ENCODE peak calls at places on chromosomes 5 and 9, in seven cellular contexts. One of them, this sample, is unnamed.

GRCh38 chr5:98064118-98064517 is 709.3 kb upstream of the RGMB start:
- DNase-seq in activated CD8-positive, alpha-beta memory T cell treated with anti-CD3 and anti-CD28 coated beads for 48 hours: no peak
- DNase-seq in activated CD4-positive, alpha-beta T cell treated with anti-CD3 and anti-CD28 coated beads, Interleukin-2, amount 10 ng/mL, durations not matched to agents 7 days and 5 days: no peak
- DNase-seq in foreskin melanocyte: no peak
- DNase-seq in naive thymus-derived CD4-positive, alpha-beta T cell: no peak
- DNase-seq in mesenteric fat pad: no peak
- DNase-seq in Daoy: no peak
- DNase-seq in this sample: no peak

GRCh38 chr9:133334161-133334560 is 1.8 kb downstream of the SURF6 start:
- DNase-seq in activated CD8-positive, alpha-beta memory T cell treated with anti-CD3 and anti-CD28 coated beads for 48 hours: no peak
- DNase-seq in activated CD4-positive, alpha-beta T cell treated with anti-CD3 and anti-CD28 coated beads, Interleukin-2, amount 10 ng/mL, durations not matched to agents 7 days and 5 days: peak; percentile 5
- DNase-seq in foreskin melanocyte: no peak
- DNase-seq in naive thymus-derived CD4-positive, alpha-beta T cell: no peak
- DNase-seq in mesenteric fat pad: no peak
- DNase-seq in Daoy: no peak
- DNase-seq in this sample: no peak

GRCh38 chr5:126808619-126809018 is 31.7 kb downstream of the LMNB1 start:
- DNase-seq in activated CD8-positive, alpha-beta memory T cell treated with anti-CD3 and anti-CD28 coated beads for 48 hours: no peak
- DNase-seq in activated CD4-positive, alpha-beta T cell treated with anti-CD3 and anti-CD28 coated beads, Interleukin-2, amount 10 ng/mL, durations not matched to agents 7 days and 5 days: no peak
- DNase-seq in foreskin melanocyte: peak; percentile 17
- DNase-seq in naive thymus-derived CD4-positive, alpha-beta T cell: no peak
- DNase-seq in mesenteric fat pad: no peak
- DNase-seq in Daoy: no peak
- DNase-seq in this sample: no peak

GRCh38 chr5:103502651-103503050 is 59.9 kb downstream of the NUDT12 start:
- DNase-seq in activated CD8-positive, alpha-beta memory T cell treated with anti-CD3 and anti-CD28 coated beads for 48 hours: no peak
- DNase-seq in activated CD4-positive, alpha-beta T cell treated with anti-CD3 and anti-CD28 coated beads, Interleukin-2, amount 10 ng/mL, durations not matched to agents 7 days and 5 days: no peak
- DNase-seq in foreskin melanocyte: no peak
- DNase-seq in naive thymus-derived CD4-positive, alpha-beta T cell: no peak
- DNase-seq in mesenteric fat pad: no peak
- DNase-seq in Daoy: no peak
- DNase-seq in this sample: no peak

GRCh38 chr9:29208670-29209069 is 1635.4 kb upstream of the C9orf72 start:
- DNase-seq in activated CD8-positive, alpha-beta memory T cell treated with anti-CD3 and anti-CD28 coated beads for 48 hours: no peak
- DNase-seq in activated CD4-positive, alpha-beta T cell treated with anti-CD3 and anti-CD28 coated beads, Interleukin-2, amount 10 ng/mL, durations not matched to agents 7 days and 5 days: no peak
- DNase-seq in foreskin melanocyte: peak; percentile 34
- DNase-seq in naive thymus-derived CD4-positive, alpha-beta T cell: no peak
- DNase-seq in mesenteric fat pad: no peak
- DNase-seq in Daoy: no peak
- DNase-seq in this sample: no peak

GRCh38 chr5:136364307-136364706 is 1.0 kb downstream of the TRPC7 start:
- DNase-seq in activated CD8-positive, alpha-beta memory T cell treated with anti-CD3 and anti-CD28 coated beads for 48 hours: no peak
- DNase-seq in activated CD4-positive, alpha-beta T cell treated with anti-CD3 and anti-CD28 coated beads, Interleukin-2, amount 10 ng/mL, durations not matched to agents 7 days and 5 days: no peak
- DNase-seq in foreskin melanocyte: no peak
- DNase-seq in naive thymus-derived CD4-positive, alpha-beta T cell: no peak
- DNase-seq in mesenteric fat pad: no peak
- DNase-seq in Daoy: peak; percentile 13
- DNase-seq in this sample: no peak

GRCh38 chr5:163460562-163461176 is at the start of gene HMMR:
- DNase-seq in activated CD8-positive, alpha-beta memory T cell treated with anti-CD3 and anti-CD28 coated beads for 48 hours: no peak
- DNase-seq in activated CD4-positive, alpha-beta T cell treated with anti-CD3 and anti-CD28 coated beads, Interleukin-2, amount 10 ng/mL, durations not matched to agents 7 days and 5 days: no peak
- DNase-seq in foreskin melanocyte: no peak
- DNase-seq in naive thymus-derived CD4-positive, alpha-beta T cell: no peak
- DNase-seq in mesenteric fat pad: no peak
- DNase-seq in Daoy: no peak
- DNase-seq in this sample: no peak

GRCh38 chr5:134569758-134570364 is 44.4 kb downstream of the JADE2 start:
- DNase-seq in activated CD8-positive, alpha-beta memory T cell treated with anti-CD3 and anti-CD28 coated beads for 48 hours: no peak
- DNase-seq in activated CD4-positive, alpha-beta T cell treated with anti-CD3 and anti-CD28 coated beads, Interleukin-2, amount 10 ng/mL, durations not matched to agents 7 days and 5 days: no peak
- DNase-seq in foreskin melanocyte: no peak
- DNase-seq in naive thymus-derived CD4-positive, alpha-beta T cell: no peak
- DNase-seq in mesenteric fat pad: no peak
- DNase-seq in Daoy: no peak
- DNase-seq in this sample: no peak

GRCh38 chr5:177539411-177539810 is 15.0 kb downstream of the FAM193B start:
- DNase-seq in activated CD8-positive, alpha-beta memory T cell treated with anti-CD3 and anti-CD28 coated beads for 48 hours: no peak
- DNase-seq in activated CD4-positive, alpha-beta T cell treated with anti-CD3 and anti-CD28 coated beads, Interleukin-2, amount 10 ng/mL, durations not matched to agents 7 days and 5 days: no peak
- DNase-seq in foreskin melanocyte: no peak
- DNase-seq in naive thymus-derived CD4-positive, alpha-beta T cell: no peak
- DNase-seq in mesenteric fat pad: no peak
- DNase-seq in Daoy: no peak
- DNase-seq in this sample: no peak

GRCh38 chr5:180787025-180787424 is 15.6 kb downstream of the MGAT1 start:
- DNase-seq in activated CD8-positive, alpha-beta memory T cell treated with anti-CD3 and anti-CD28 coated beads for 48 hours: no peak
- DNase-seq in activated CD4-positive, alpha-beta T cell treated with anti-CD3 and anti-CD28 coated beads, Interleukin-2, amount 10 ng/mL, durations not matched to agents 7 days and 5 days: no peak
- DNase-seq in foreskin melanocyte: no peak
- DNase-seq in naive thymus-derived CD4-positive, alpha-beta T cell: no peak
- DNase-seq in mesenteric fat pad: no peak
- DNase-seq in Daoy: no peak
- DNase-seq in this sample: no peak

GRCh38 chr5:60010328-60010727 is 116.8 kb upstream of the PDE4D start:
- DNase-seq in activated CD8-positive, alpha-beta memory T cell treated with anti-CD3 and anti-CD28 coated beads for 48 hours: no peak
- DNase-seq in activated CD4-positive, alpha-beta T cell treated with anti-CD3 and anti-CD28 coated beads, Interleukin-2, amount 10 ng/mL, durations not matched to agents 7 days and 5 days: no peak
- DNase-seq in foreskin melanocyte: peak; percentile 57
- DNase-seq in naive thymus-derived CD4-positive, alpha-beta T cell: no peak
- DNase-seq in mesenteric fat pad: no peak
- DNase-seq in Daoy: no peak
- DNase-seq in this sample: no peak

GRCh38 chr9:12497790-12498189 is 195.4 kb upstream of the TYRP1 start:
- DNase-seq in activated CD8-positive, alpha-beta memory T cell treated with anti-CD3 and anti-CD28 coated beads for 48 hours: no peak
- DNase-seq in activated CD4-positive, alpha-beta T cell treated with anti-CD3 and anti-CD28 coated beads, Interleukin-2, amount 10 ng/mL, durations not matched to agents 7 days and 5 days: no peak
- DNase-seq in foreskin melanocyte: peak; percentile 47
- DNase-seq in naive thymus-derived CD4-positive, alpha-beta T cell: no peak
- DNase-seq in mesenteric fat pad: no peak
- DNase-seq in Daoy: no peak
- DNase-seq in this sample: no peak

GRCh38 chr5:120614512-120614911 is 150.4 kb downstream of the PRR16 start:
- DNase-seq in activated CD8-positive, alpha-beta memory T cell treated with anti-CD3 and anti-CD28 coated beads for 48 hours: no peak
- DNase-seq in activated CD4-positive, alpha-beta T cell treated with anti-CD3 and anti-CD28 coated beads, Interleukin-2, amount 10 ng/mL, durations not matched to agents 7 days and 5 days: no peak
- DNase-seq in foreskin melanocyte: peak; percentile 72
- DNase-seq in naive thymus-derived CD4-positive, alpha-beta T cell: no peak
- DNase-seq in mesenteric fat pad: no peak
- DNase-seq in Daoy: no peak
- DNase-seq in this sample: no peak

GRCh38 chr9:91056917-91057316 is 255.3 kb downstream of the SYK start:
- DNase-seq in activated CD8-positive, alpha-beta memory T cell treated with anti-CD3 and anti-CD28 coated beads for 48 hours: no peak
- DNase-seq in activated CD4-positive, alpha-beta T cell treated with anti-CD3 and anti-CD28 coated beads, Interleukin-2, amount 10 ng/mL, durations not matched to agents 7 days and 5 days: no peak
- DNase-seq in foreskin melanocyte: no peak
- DNase-seq in naive thymus-derived CD4-positive, alpha-beta T cell: no peak
- DNase-seq in mesenteric fat pad: no peak
- DNase-seq in Daoy: no peak
- DNase-seq in this sample: no peak

GRCh38 chr9:75455444-75455921 is 367.2 kb downstream of the OSTF1 start:
- DNase-seq in activated CD8-positive, alpha-beta memory T cell treated with anti-CD3 and anti-CD28 coated beads for 48 hours: no peak
- DNase-seq in activated CD4-positive, alpha-beta T cell treated with anti-CD3 and anti-CD28 coated beads, Interleukin-2, amount 10 ng/mL, durations not matched to agents 7 days and 5 days: no peak
- DNase-seq in foreskin melanocyte: no peak
- DNase-seq in naive thymus-derived CD4-positive, alpha-beta T cell: no peak
- DNase-seq in mesenteric fat pad: no peak
- DNase-seq in Daoy: no peak
- DNase-seq in this sample: no peak

GRCh38 chr5:3155029-3155428 is 403.6 kb upstream of the IRX2 start:
- DNase-seq in activated CD8-positive, alpha-beta memory T cell treated with anti-CD3 and anti-CD28 coated beads for 48 hours: no peak
- DNase-seq in activated CD4-positive, alpha-beta T cell treated with anti-CD3 and anti-CD28 coated beads, Interleukin-2, amount 10 ng/mL, durations not matched to agents 7 days and 5 days: no peak
- DNase-seq in foreskin melanocyte: no peak
- DNase-seq in naive thymus-derived CD4-positive, alpha-beta T cell: no peak
- DNase-seq in mesenteric fat pad: no peak
- DNase-seq in Daoy: peak; percentile 39
- DNase-seq in this sample: no peak

GRCh38 chr5:73705364-73705763 is 79.4 kb downstream of the ARHGEF28 start:
- DNase-seq in activated CD8-positive, alpha-beta memory T cell treated with anti-CD3 and anti-CD28 coated beads for 48 hours: no peak
- DNase-seq in activated CD4-positive, alpha-beta T cell treated with anti-CD3 and anti-CD28 coated beads, Interleukin-2, amount 10 ng/mL, durations not matched to agents 7 days and 5 days: no peak
- DNase-seq in foreskin melanocyte: no peak
- DNase-seq in naive thymus-derived CD4-positive, alpha-beta T cell: no peak
- DNase-seq in mesenteric fat pad: no peak
- DNase-seq in Daoy: no peak
- DNase-seq in this sample: no peak

GRCh38 chr5:86143837-86144236 is 473.9 kb upstream of the COX7C start:
- DNase-seq in activated CD8-positive, alpha-beta memory T cell treated with anti-CD3 and anti-CD28 coated beads for 48 hours: no peak
- DNase-seq in activated CD4-positive, alpha-beta T cell treated with anti-CD3 and anti-CD28 coated beads, Interleukin-2, amount 10 ng/mL, durations not matched to agents 7 days and 5 days: no peak
- DNase-seq in foreskin melanocyte: no peak
- DNase-seq in naive thymus-derived CD4-positive, alpha-beta T cell: no peak
- DNase-seq in mesenteric fat pad: no peak
- DNase-seq in Daoy: peak; percentile 22
- DNase-seq in this sample: no peak

GRCh38 chr9:133973791-133974630 is 18.1 kb downstream of the VAV2 start:
- DNase-seq in activated CD8-positive, alpha-beta memory T cell treated with anti-CD3 and anti-CD28 coated beads for 48 hours: no peak
- DNase-seq in activated CD4-positive, alpha-beta T cell treated with anti-CD3 and anti-CD28 coated beads, Interleukin-2, amount 10 ng/mL, durations not matched to agents 7 days and 5 days: no peak
- DNase-seq in foreskin melanocyte: no peak
- DNase-seq in naive thymus-derived CD4-positive, alpha-beta T cell: no peak
- DNase-seq in mesenteric fat pad: no peak
- DNase-seq in Daoy: no peak
- DNase-seq in this sample: no peak

GRCh38 chr9:114185570-114185969 is 30.2 kb downstream of the COL27A1 start:
- DNase-seq in activated CD8-positive, alpha-beta memory T cell treated with anti-CD3 and anti-CD28 coated beads for 48 hours: no peak
- DNase-seq in activated CD4-positive, alpha-beta T cell treated with anti-CD3 and anti-CD28 coated beads, Interleukin-2, amount 10 ng/mL, durations not matched to agents 7 days and 5 days: no peak
- DNase-seq in foreskin melanocyte: no peak
- DNase-seq in naive thymus-derived CD4-positive, alpha-beta T cell: no peak
- DNase-seq in mesenteric fat pad: no peak
- DNase-seq in Daoy: no peak
- DNase-seq in this sample: no peak

GRCh38 chr9:37700131-37700530 is 49.4 kb downstream of the FRMPD1 start:
- DNase-seq in activated CD8-positive, alpha-beta memory T cell treated with anti-CD3 and anti-CD28 coated beads for 48 hours: no peak
- DNase-seq in activated CD4-positive, alpha-beta T cell treated with anti-CD3 and anti-CD28 coated beads, Interleukin-2, amount 10 ng/mL, durations not matched to agents 7 days and 5 days: no peak
- DNase-seq in foreskin melanocyte: no peak
- DNase-seq in naive thymus-derived CD4-positive, alpha-beta T cell: no peak
- DNase-seq in mesenteric fat pad: no peak
- DNase-seq in Daoy: no peak
- DNase-seq in this sample: no peak

GRCh38 chr5:84564311-84564710 is 179.6 kb upstream of the EDIL3 start:
- DNase-seq in activated CD8-positive, alpha-beta memory T cell treated with anti-CD3 and anti-CD28 coated beads for 48 hours: no peak
- DNase-seq in activated CD4-positive, alpha-beta T cell treated with anti-CD3 and anti-CD28 coated beads, Interleukin-2, amount 10 ng/mL, durations not matched to agents 7 days and 5 days: no peak
- DNase-seq in foreskin melanocyte: peak; percentile 71
- DNase-seq in naive thymus-derived CD4-positive, alpha-beta T cell: no peak
- DNase-seq in mesenteric fat pad: no peak
- DNase-seq in Daoy: no peak
- DNase-seq in this sample: no peak

GRCh38 chr9:35813434-35814105 is 1.3 kb downstream of the HINT2 start:
- DNase-seq in activated CD8-positive, alpha-beta memory T cell treated with anti-CD3 and anti-CD28 coated beads for 48 hours: no peak
- DNase-seq in activated CD4-positive, alpha-beta T cell treated with anti-CD3 and anti-CD28 coated beads, Interleukin-2, amount 10 ng/mL, durations not matched to agents 7 days and 5 days: no peak
- DNase-seq in foreskin melanocyte: no peak
- DNase-seq in naive thymus-derived CD4-positive, alpha-beta T cell: no peak
- DNase-seq in mesenteric fat pad: peak; percentile 62
- DNase-seq in Daoy: peak; percentile 35
- DNase-seq in this sample: no peak

GRCh38 chr5:172454355-172455086 is at the start of gene SH3PXD2B:
- DNase-seq in activated CD8-positive, alpha-beta memory T cell treated with anti-CD3 and anti-CD28 coated beads for 48 hours: no peak
- DNase-seq in activated CD4-positive, alpha-beta T cell treated with anti-CD3 and anti-CD28 coated beads, Interleukin-2, amount 10 ng/mL, durations not matched to agents 7 days and 5 days: peak; percentile 29
- DNase-seq in foreskin melanocyte: peak; percentile 48
- DNase-seq in naive thymus-derived CD4-positive, alpha-beta T cell: no peak
- DNase-seq in mesenteric fat pad: no peak
- DNase-seq in Daoy: peak; percentile 77
- DNase-seq in this sample: no peak

GRCh38 chr9:93582115-93582514 is 5.7 kb downstream of the PHF2 start:
- DNase-seq in activated CD8-positive, alpha-beta memory T cell treated with anti-CD3 and anti-CD28 coated beads for 48 hours: no peak
- DNase-seq in activated CD4-positive, alpha-beta T cell treated with anti-CD3 and anti-CD28 coated beads, Interleukin-2, amount 10 ng/mL, durations not matched to agents 7 days and 5 days: no peak
- DNase-seq in foreskin melanocyte: no peak
- DNase-seq in naive thymus-derived CD4-positive, alpha-beta T cell: no peak
- DNase-seq in mesenteric fat pad: no peak
- DNase-seq in Daoy: peak; percentile 44
- DNase-seq in this sample: peak; percentile 64

GRCh38 chr9:93084471-93084881 is 11.5 kb upstream of the CARD19 start:
- DNase-seq in activated CD8-positive, alpha-beta memory T cell treated with anti-CD3 and anti-CD28 coated beads for 48 hours: no peak
- DNase-seq in activated CD4-positive, alpha-beta T cell treated with anti-CD3 and anti-CD28 coated beads, Interleukin-2, amount 10 ng/mL, durations not matched to agents 7 days and 5 days: no peak
- DNase-seq in foreskin melanocyte: no peak
- DNase-seq in naive thymus-derived CD4-positive, alpha-beta T cell: no peak
- DNase-seq in mesenteric fat pad: peak; percentile 71
- DNase-seq in Daoy: no peak
- DNase-seq in this sample: peak; percentile 67

GRCh38 chr9:893843-894420 is 52.4 kb downstream of the DMRT1 start:
- DNase-seq in activated CD8-positive, alpha-beta memory T cell treated with anti-CD3 and anti-CD28 coated beads for 48 hours: peak; percentile 10
- DNase-seq in activated CD4-positive, alpha-beta T cell treated with anti-CD3 and anti-CD28 coated beads, Interleukin-2, amount 10 ng/mL, durations not matched to agents 7 days and 5 days: peak; percentile 65
- DNase-seq in foreskin melanocyte: peak; percentile 27
- DNase-seq in naive thymus-derived CD4-positive, alpha-beta T cell: peak; percentile 33
- DNase-seq in mesenteric fat pad: no peak
- DNase-seq in Daoy: peak; percentile 82
- DNase-seq in this sample: no peak

GRCh38 chr5:172646716-172647285 is 5.7 kb downstream of the NEURL1B start:
- DNase-seq in activated CD8-positive, alpha-beta memory T cell treated with anti-CD3 and anti-CD28 coated beads for 48 hours: no peak
- DNase-seq in activated CD4-positive, alpha-beta T cell treated with anti-CD3 and anti-CD28 coated beads, Interleukin-2, amount 10 ng/mL, durations not matched to agents 7 days and 5 days: no peak
- DNase-seq in foreskin melanocyte: no peak
- DNase-seq in naive thymus-derived CD4-positive, alpha-beta T cell: no peak
- DNase-seq in mesenteric fat pad: no peak
- DNase-seq in Daoy: no peak
- DNase-seq in this sample: no peak

GRCh38 chr5:138645778-138646575 is 70.8 kb upstream of the HSPA9 start:
- DNase-seq in activated CD8-positive, alpha-beta memory T cell treated with anti-CD3 and anti-CD28 coated beads for 48 hours: no peak
- DNase-seq in activated CD4-positive, alpha-beta T cell treated with anti-CD3 and anti-CD28 coated beads, Interleukin-2, amount 10 ng/mL, durations not matched to agents 7 days and 5 days: no peak
- DNase-seq in foreskin melanocyte: no peak
- DNase-seq in naive thymus-derived CD4-positive, alpha-beta T cell: no peak
- DNase-seq in mesenteric fat pad: no peak
- DNase-seq in Daoy: no peak
- DNase-seq in this sample: no peak

GRCh38 chr9:74551266-74551665 is 54.1 kb downstream of the RORB start:
- DNase-seq in activated CD8-positive, alpha-beta memory T cell treated with anti-CD3 and anti-CD28 coated beads for 48 hours: no peak
- DNase-seq in activated CD4-positive, alpha-beta T cell treated with anti-CD3 and anti-CD28 coated beads, Interleukin-2, amount 10 ng/mL, durations not matched to agents 7 days and 5 days: no peak
- DNase-seq in foreskin melanocyte: no peak
- DNase-seq in naive thymus-derived CD4-positive, alpha-beta T cell: no peak
- DNase-seq in mesenteric fat pad: no peak
- DNase-seq in Daoy: peak; percentile 38
- DNase-seq in this sample: no peak

GRCh38 chr5:4879693-4880303 is 260.3 kb upstream of the ADAMTS16 start:
- DNase-seq in activated CD8-positive, alpha-beta memory T cell treated with anti-CD3 and anti-CD28 coated beads for 48 hours: peak; percentile 33
- DNase-seq in activated CD4-positive, alpha-beta T cell treated with anti-CD3 and anti-CD28 coated beads, Interleukin-2, amount 10 ng/mL, durations not matched to agents 7 days and 5 days: peak; percentile 52
- DNase-seq in foreskin melanocyte: peak; percentile 57
- DNase-seq in naive thymus-derived CD4-positive, alpha-beta T cell: no peak
- DNase-seq in mesenteric fat pad: no peak
- DNase-seq in Daoy: peak; percentile 79
- DNase-seq in this sample: no peak

GRCh38 chr5:33233013-33233463 is 207.7 kb upstream of the TARS1 start:
- DNase-seq in activated CD8-positive, alpha-beta memory T cell treated with anti-CD3 and anti-CD28 coated beads for 48 hours: no peak
- DNase-seq in activated CD4-positive, alpha-beta T cell treated with anti-CD3 and anti-CD28 coated beads, Interleukin-2, amount 10 ng/mL, durations not matched to agents 7 days and 5 days: no peak
- DNase-seq in foreskin melanocyte: no peak
- DNase-seq in naive thymus-derived CD4-positive, alpha-beta T cell: no peak
- DNase-seq in mesenteric fat pad: no peak
- DNase-seq in Daoy: no peak
- DNase-seq in this sample: no peak

GRCh38 chr5:32217886-32218396 is 43.8 kb upstream of the GOLPH3 start:
- DNase-seq in activated CD8-positive, alpha-beta memory T cell treated with anti-CD3 and anti-CD28 coated beads for 48 hours: no peak
- DNase-seq in activated CD4-positive, alpha-beta T cell treated with anti-CD3 and anti-CD28 coated beads, Interleukin-2, amount 10 ng/mL, durations not matched to agents 7 days and 5 days: no peak
- DNase-seq in foreskin melanocyte: peak; percentile 78
- DNase-seq in naive thymus-derived CD4-positive, alpha-beta T cell: no peak
- DNase-seq in mesenteric fat pad: no peak
- DNase-seq in Daoy: no peak
- DNase-seq in this sample: no peak

GRCh38 chr5:178661836-178662540 is 35.1 kb upstream of the CLK4 start:
- DNase-seq in activated CD8-positive, alpha-beta memory T cell treated with anti-CD3 and anti-CD28 coated beads for 48 hours: no peak
- DNase-seq in activated CD4-positive, alpha-beta T cell treated with anti-CD3 and anti-CD28 coated beads, Interleukin-2, amount 10 ng/mL, durations not matched to agents 7 days and 5 days: no peak
- DNase-seq in foreskin melanocyte: no peak
- DNase-seq in naive thymus-derived CD4-positive, alpha-beta T cell: no peak
- DNase-seq in mesenteric fat pad: no peak
- DNase-seq in Daoy: no peak
- DNase-seq in this sample: no peak

GRCh38 chr9:13478235-13478634 is 198.7 kb upstream of the MPDZ start:
- DNase-seq in activated CD8-positive, alpha-beta memory T cell treated with anti-CD3 and anti-CD28 coated beads for 48 hours: no peak
- DNase-seq in activated CD4-positive, alpha-beta T cell treated with anti-CD3 and anti-CD28 coated beads, Interleukin-2, amount 10 ng/mL, durations not matched to agents 7 days and 5 days: no peak
- DNase-seq in foreskin melanocyte: no peak
- DNase-seq in naive thymus-derived CD4-positive, alpha-beta T cell: no peak
- DNase-seq in mesenteric fat pad: no peak
- DNase-seq in Daoy: no peak
- DNase-seq in this sample: no peak

GRCh38 chr5:42889311-42889933 is 77.7 kb upstream of the SELENOP start:
- DNase-seq in activated CD8-positive, alpha-beta memory T cell treated with anti-CD3 and anti-CD28 coated beads for 48 hours: peak; percentile 34
- DNase-seq in activated CD4-positive, alpha-beta T cell treated with anti-CD3 and anti-CD28 coated beads, Interleukin-2, amount 10 ng/mL, durations not matched to agents 7 days and 5 days: peak; percentile 79
- DNase-seq in foreskin melanocyte: peak; percentile 71
- DNase-seq in naive thymus-derived CD4-positive, alpha-beta T cell: peak; percentile 47
- DNase-seq in mesenteric fat pad: no peak
- DNase-seq in Daoy: peak; percentile 59
- DNase-seq in this sample: no peak

GRCh38 chr5:181069767-181070491 is 29.9 kb downstream of the BTNL9 start:
- DNase-seq in activated CD8-positive, alpha-beta memory T cell treated with anti-CD3 and anti-CD28 coated beads for 48 hours: no peak
- DNase-seq in activated CD4-positive, alpha-beta T cell treated with anti-CD3 and anti-CD28 coated beads, Interleukin-2, amount 10 ng/mL, durations not matched to agents 7 days and 5 days: no peak
- DNase-seq in foreskin melanocyte: no peak
- DNase-seq in naive thymus-derived CD4-positive, alpha-beta T cell: no peak
- DNase-seq in mesenteric fat pad: no peak
- DNase-seq in Daoy: peak; percentile 77
- DNase-seq in this sample: no peak

GRCh38 chr5:124812771-124813358 is 66.4 kb upstream of the ZNF608 start:
- DNase-seq in activated CD8-positive, alpha-beta memory T cell treated with anti-CD3 and anti-CD28 coated beads for 48 hours: no peak
- DNase-seq in activated CD4-positive, alpha-beta T cell treated with anti-CD3 and anti-CD28 coated beads, Interleukin-2, amount 10 ng/mL, durations not matched to agents 7 days and 5 days: no peak
- DNase-seq in foreskin melanocyte: no peak
- DNase-seq in naive thymus-derived CD4-positive, alpha-beta T cell: no peak
- DNase-seq in mesenteric fat pad: no peak
- DNase-seq in Daoy: peak; percentile 25
- DNase-seq in this sample: no peak